ENCODE peak calls at places on chromosomes 12 and 14, in seven cellular contexts. R, D, U, L, W, B and E are unnamed samples.

GRCh38 chr12:45986646-45987338 is 3.6 kb downstream of the SCAF11 start:
- DNase-seq in W (no peak), U (no peak), R (no peak), L (no peak), D (no peak), B (no peak), E (no peak)

GRCh38 chr12:76784600-76785051 is 20.7 kb downstream of the ZDHHC17 start:
- DNase-seq in L (peak; percentile 52), R (peak; percentile 31), B (no peak), U (no peak), W (peak; percentile 21), D (peak; percentile 77), E (no peak)

GRCh38 chr12:127893875-127894635 is 372.9 kb upstream of the TMEM132C start:
- DNase-seq in L (no peak), D (no peak), U (no peak), W (peak; percentile 28), R (no peak), B (no peak), E (no peak)

GRCh38 chr12:46267618-46268348 is 1.1 kb downstream of the SLC38A1 start:
- DNase-seq in B (no peak), U (peak; percentile 32), D (peak; percentile 24), R (no peak), W (peak; percentile 2), L (no peak), E (peak; percentile 49)

GRCh38 chr12:13900718-13901117 is 80.7 kb downstream of the GRIN2B start:
- DNase-seq in R (no peak), W (no peak), U (no peak), B (no peak), D (no peak), L (no peak), E (no peak)

GRCh38 chr14:95862243-95862642 is 14.4 kb upstream of the TUNAR start:
- DNase-seq in U (no peak), W (peak; percentile 3), R (no peak), B (no peak), D (peak; percentile 12), L (no peak), E (no peak)

GRCh38 chr14:106875503-106875902 is 1349.1 kb downstream of the TMEM121 start:
- DNase-seq in L (no peak), U (no peak), B (no peak), D (no peak), W (no peak), R (no peak), E (peak; percentile 46)

GRCh38 chr12:39012870-39013269 is 107.5 kb upstream of the CPNE8 start:
- DNase-seq in R (no peak), D (no peak), B (no peak), L (no peak), U (no peak), W (no peak), E (no peak)

GRCh38 chr12:116136340-116136739 is 141.2 kb downstream of the MED13L start:
- DNase-seq in B (no peak), U (no peak), D (peak; percentile 85), L (no peak), R (no peak), W (no peak), E (no peak)

GRCh38 chr12:90836689-90837088 is 118.3 kb downstream of the CCER1 start:
- DNase-seq in L (no peak), B (no peak), D (no peak), R (peak; percentile 58), W (no peak), U (no peak), E (no peak)

GRCh38 chr12:47808574-47809380 is 10.9 kb downstream of the HDAC7 start:
- DNase-seq in U (no peak), B (no peak), R (no peak), L (no peak), D (peak; percentile 44), W (no peak), E (no peak)

GRCh38 chr12:132027636-132028035 is 77.9 kb downstream of the EP400 start:
- DNase-seq in R (no peak), B (no peak), D (no peak), U (no peak), W (no peak), L (no peak), E (no peak)
- H3K36me3 ChIP-seq in R (no peaks in the 10 kb centered on the region), B (peaks cover 67% of the 10 kb centered on the region), D (peaks cover 70% of the 10 kb centered on the region), U (peaks cover 2% of the 10 kb centered on the region), W (peaks cover 65% of the 10 kb centered on the region), L (peaks cover 49% of the 10 kb centered on the region), E (peaks cover 44% of the 10 kb centered on the region)

DNA sequence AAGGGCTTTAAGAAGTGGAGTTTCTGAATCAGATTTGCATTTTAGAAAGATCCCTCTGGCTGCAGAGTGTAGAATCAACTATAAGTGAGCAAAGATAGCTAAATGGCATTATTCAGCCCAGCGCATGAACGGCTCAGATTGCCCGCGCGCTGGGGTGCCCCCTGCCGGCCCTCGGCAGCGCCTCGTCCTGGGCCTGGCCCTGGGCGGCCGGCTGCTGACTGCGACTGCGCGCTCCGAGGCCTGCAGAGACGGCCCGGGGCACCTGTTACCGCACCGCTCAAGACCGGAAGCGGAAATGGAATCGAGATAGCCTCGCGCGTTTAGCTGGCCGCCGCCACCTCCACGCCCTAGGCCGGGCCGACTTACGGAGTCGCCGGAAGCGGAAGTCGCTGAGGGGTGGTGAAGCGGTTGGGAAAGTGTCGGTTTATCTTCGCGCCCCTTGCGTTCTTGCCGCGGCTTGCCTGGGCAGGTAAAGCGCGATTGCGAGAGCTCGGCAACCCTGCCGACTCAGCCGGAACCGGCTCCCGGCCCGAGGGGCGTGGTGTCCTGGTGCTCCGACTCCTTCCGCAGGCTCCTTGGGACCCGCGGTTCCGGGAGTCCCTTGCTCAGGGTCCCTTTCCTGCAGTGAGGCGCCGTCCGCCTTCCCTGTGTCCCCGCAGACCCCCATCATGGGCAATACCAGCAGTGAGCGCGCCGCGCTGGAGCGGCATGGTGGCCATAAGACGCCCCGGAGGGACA is at the start of gene PRKAB1:
- DNase-seq in B (peak; percentile 97), U (peak; percentile 97), R (peak; percentile 94), D (peak; percentile 96), W (peak; percentile 95), L (peak; percentile 83), E (peak; percentile 98)
- TF ChIP-seq CTCF in B (peak; percentile 53), U (peak; percentile 95), R (peak; percentile 90), D (peak; percentile 96), W (peak; percentile 73), L (peak; percentile 80), E (peak; percentile 72)

DNA sequence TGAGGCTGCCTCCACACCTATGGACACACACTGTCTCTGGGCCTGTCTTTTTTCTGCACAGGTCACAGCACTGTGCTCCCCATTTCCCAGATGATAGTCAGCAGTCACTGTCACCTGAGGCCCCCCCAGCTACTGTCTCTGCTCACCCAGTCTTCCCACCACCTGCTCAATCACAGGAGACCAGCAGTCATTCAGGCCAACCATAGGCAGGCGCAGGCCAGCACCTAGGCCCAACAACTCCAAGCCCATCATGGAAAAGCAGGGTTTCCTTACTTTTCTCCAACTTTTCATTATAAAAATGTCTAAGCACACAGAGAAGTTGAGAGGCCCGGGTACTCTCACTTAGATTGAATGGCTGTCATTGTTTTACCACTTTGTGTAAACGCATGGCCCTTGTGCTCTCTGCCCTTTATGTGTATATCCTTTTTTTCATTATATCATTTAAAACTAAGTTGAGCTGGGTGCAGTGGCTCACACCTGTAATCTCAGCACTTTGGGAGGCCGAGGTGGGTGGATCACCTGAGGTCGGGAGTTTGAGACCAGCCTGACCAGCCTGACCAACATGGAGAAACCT is 7.1 kb downstream of the PXN start:
- DNase-seq in B (no peak), L (no peak), R (no peak), D (no peak), U (no peak), W (no peak), E (no peak)
- H3K36me3 ChIP-seq in B (no peaks in the 10 kb centered on the region), L (peaks cover 2% of the 10 kb centered on the region), R (no peaks in the 10 kb centered on the region), D (peaks cover 12% of the 10 kb centered on the region), U (no peaks in the 10 kb centered on the region), W (peaks cover 18% of the 10 kb centered on the region), E (no peaks in the 10 kb centered on the region)

DNA sequence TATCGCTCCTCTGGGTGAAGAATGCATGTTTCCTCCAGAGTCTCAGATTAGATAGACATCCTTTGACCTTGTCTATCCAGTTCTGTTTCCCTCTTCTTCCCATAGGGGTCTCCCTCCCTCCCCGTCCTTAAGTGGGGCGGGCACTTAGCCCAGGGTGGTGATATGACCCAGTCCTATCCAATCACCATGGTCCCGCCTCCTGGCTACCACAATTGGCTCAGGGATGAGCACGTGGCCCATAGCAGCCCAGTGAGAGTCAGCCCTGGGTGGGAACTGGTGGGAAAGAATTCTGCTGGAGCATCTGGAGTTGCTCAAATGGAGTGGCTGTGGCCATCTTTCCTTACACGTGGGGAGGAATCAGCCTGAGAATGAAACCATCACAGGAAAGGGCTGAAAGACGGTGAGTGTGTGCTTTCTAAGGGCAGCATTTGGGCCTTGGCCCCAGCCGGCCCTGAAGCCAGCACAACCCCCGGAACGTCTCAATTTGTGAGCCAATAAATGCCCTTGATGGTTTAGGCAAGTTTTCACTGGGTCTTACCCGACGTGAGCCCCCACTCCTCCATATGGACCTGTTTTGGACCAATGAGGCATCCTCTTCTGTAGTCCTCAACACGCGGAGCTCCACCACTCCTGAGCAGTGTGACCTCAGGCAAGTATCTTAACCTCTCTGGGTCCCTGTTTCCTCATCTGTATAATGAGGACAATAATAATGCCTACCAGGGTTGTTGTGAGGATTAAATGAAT is 14.3 kb upstream of the MLXIP start:
- DNase-seq in B (peak; percentile 79), D (peak; percentile 90), R (peak; percentile 91), L (peak; percentile 73), W (peak; percentile 98), U (peak; percentile 98), E (peak; percentile 49)
- TF ChIP-seq CTCF in B (no peak), D (peak; percentile 39), R (peak; percentile 46), L (peak; percentile 61), W (peak; percentile 73), U (peak; percentile 21), E (peak; percentile 34)

GRCh38 chr12:92237262-92237661 is 91.6 kb upstream of the BTG1 start:
- DNase-seq in W (no peak), B (no peak), R (no peak), U (no peak), L (no peak), D (no peak), E (no peak)

GRCh38 chr12:92235703-92236472 is 90.2 kb upstream of the BTG1 start:
- DNase-seq in R (no peak), W (no peak), L (no peak), D (no peak), U (no peak), B (no peak), E (no peak)

GRCh38 chr12:92234533-92234932 is 88.9 kb upstream of the BTG1 start:
- DNase-seq in L (no peak), R (no peak), W (no peak), U (no peak), B (no peak), D (no peak), E (no peak)

DNA sequence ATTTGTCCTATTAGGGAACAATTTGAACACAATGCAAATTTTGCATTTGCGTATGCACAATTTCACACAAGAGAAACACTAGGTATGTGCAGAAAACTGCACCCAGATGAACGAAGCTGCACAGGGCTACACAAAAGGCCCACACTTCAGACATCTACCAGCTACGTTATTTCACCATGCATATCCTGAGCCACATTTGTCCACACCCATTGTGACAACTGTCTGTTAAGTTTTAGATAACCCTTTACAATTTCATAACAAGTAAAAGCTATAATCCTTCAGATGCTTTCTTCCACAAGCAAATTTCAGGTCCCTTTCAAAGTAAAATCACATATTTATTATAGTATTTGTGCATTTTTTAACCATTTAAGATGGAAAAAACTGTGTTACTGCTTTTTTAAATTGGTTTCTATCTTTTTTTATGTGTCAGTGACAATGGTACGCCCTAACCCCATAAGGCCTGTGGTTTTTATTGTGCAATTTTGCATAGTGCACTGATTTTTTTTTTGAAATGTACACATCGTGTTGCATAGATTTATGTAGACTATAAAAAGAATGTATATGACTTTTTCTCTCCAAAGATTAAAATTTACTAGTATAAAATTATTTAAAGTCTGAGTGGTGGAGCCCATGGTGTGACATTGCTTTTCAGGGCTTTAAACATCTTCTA is 87.8 kb upstream of the BTG1 start:
- DNase-seq in L (no peak), B (no peak), R (no peak), D (no peak), W (no peak), U (no peak), E (no peak)
- H3K36me3 ChIP-seq in L (no peaks in the 10 kb centered on the region), B (no peaks in the 10 kb centered on the region), R (no peaks in the 10 kb centered on the region), D (no peaks in the 10 kb centered on the region), W (no peaks in the 10 kb centered on the region), U (no peaks in the 10 kb centered on the region), E (no peaks in the 10 kb centered on the region)

GRCh38 chr14:55138091-55138490 is 9.0 kb downstream of the LGALS3 start:
- DNase-seq in U (no peak), R (no peak), D (no peak), L (no peak), W (no peak), B (no peak), E (no peak)
- TF ChIP-seq CTCF in U (no peak), R (no peak), D (peak; percentile 7), L (no peak), W (peak; percentile 57), B (no peak), E (peak; percentile 20)